ENCODE peak calls at places on chromosome 15, in six cellular contexts. Y, L, G, E, I and C are unnamed samples.

GRCh38 chr15:63506537-63507035 is 2.2 kb downstream of the USP3 start:
- DNase-seq in G (no peak), E (no peak), I (peak), Y (no peak), L (no peak), C (no peak)

GRCh38 chr15:40875996-40876740 is 2.1 kb upstream of the RHOV start:
- DNase-seq in I (peak), E (no peak), G (no peak), Y (no peak), L (no peak), C (no peak)

GRCh38 chr15:92800013-92800412 is 100.1 kb upstream of the CHD2 start:
- DNase-seq in E (no peak), G (no peak), I (no peak), L (no peak), Y (no peak), C (no peak)

GRCh38 chr15:81336568-81336967 is 12.6 kb upstream of the STARD5 start:
- DNase-seq in G (no peak), L (peak), Y (no peak), I (peak), E (no peak), C (no peak)

GRCh38 chr15:52466134-52466701 is 62.5 kb downstream of the MYO5A start:
- DNase-seq in E (no peak), G (no peak), I (no peak), Y (peak), L (no peak), C (no peak)

GRCh38 chr15:48695088-48695834 is 49.8 kb upstream of the FBN1 start:
- DNase-seq in E (no peak), Y (no peak), G (peak), L (peak), I (peak), C (peak)

GRCh38 chr15:52481915-52482314 is 46.8 kb downstream of the MYO5A start:
- DNase-seq in L (peak), I (peak), E (no peak), Y (no peak), G (peak), C (no peak)

GRCh38 chr15:96477227-96477626 is 146.7 kb downstream of the NR2F2 start:
- DNase-seq in Y (no peak), I (no peak), E (no peak), G (no peak), L (no peak), C (no peak)

GRCh38 chr15:40358492-40359353 is 704 bp downstream of the DISP2 start:
- DNase-seq in I (peak), L (no peak), E (no peak), G (no peak), Y (no peak), C (no peak)

GRCh38 chr15:47991376-47991775 is 129.4 kb upstream of the SLC24A5 start:
- DNase-seq in E (no peak), Y (no peak), I (no peak), G (peak), L (no peak), C (no peak)

GRCh38 chr15:48101376-48101961 is 19.3 kb upstream of the SLC24A5 start:
- DNase-seq in L (no peak), E (no peak), Y (no peak), I (no peak), G (no peak), C (no peak)

GRCh38 chr15:29139540-29140459 is 129.8 kb downstream of the NSMCE3 start:
- DNase-seq in G (peak), Y (peak), L (peak), I (peak), E (peak), C (peak)

GRCh38 chr15:33565099-33565498 is 254.3 kb downstream of the RYR3 start:
- DNase-seq in Y (no peak), G (no peak), I (peak), E (no peak), L (no peak), C (no peak)

GRCh38 chr15:101394654-101395053 is 94.9 kb downstream of the PCSK6 start:
- DNase-seq in I (no peak), G (no peak), E (peak), Y (no peak), L (no peak), C (no peak)

GRCh38 chr15:35842631-35843030 is 296.7 kb upstream of the DPH6 start:
- DNase-seq in Y (no peak), I (no peak), L (no peak), G (no peak), E (no peak), C (no peak)

GRCh38 chr15:29156521-29156920 is 113.1 kb downstream of the NSMCE3 start:
- DNase-seq in Y (no peak), I (no peak), G (no peak), E (no peak), L (no peak), C (no peak)

GRCh38 chr15:59283717-59284336 is 77.2 kb downstream of the LDHAL6B start:
- DNase-seq in E (no peak), Y (no peak), L (peak), I (peak), G (no peak), C (peak)

GRCh38 chr15:41024141-41024540 is 70.9 kb downstream of the CHAC1 start:
- DNase-seq in L (no peak), I (peak), E (no peak), Y (no peak), G (peak), C (no peak)

GRCh38 chr15:82086243-82086995 is 40.6 kb upstream of the MEX3B start:
- DNase-seq in I (no peak), Y (no peak), L (no peak), G (no peak), E (no peak), C (no peak)

GRCh38 chr15:64740361-64741170 is 34.8 kb downstream of the RBPMS2 start:
- DNase-seq in E (no peak), I (peak), G (peak), L (no peak), Y (no peak), C (no peak)

GRCh38 chr15:77617507-77618285 is 15.0 kb downstream of the LINGO1 start:
- DNase-seq in L (peak), Y (no peak), I (peak), G (no peak), E (no peak), C (no peak)

GRCh38 chr15:44094776-44095175 is 100.3 kb downstream of the FRMD5 start:
- DNase-seq in I (peak), G (no peak), Y (no peak), E (no peak), L (no peak), C (no peak)

GRCh38 chr15:36601497-36601932 is 22.1 kb downstream of the CDIN1 start:
- DNase-seq in G (peak), L (peak), E (no peak), Y (no peak), I (peak), C (no peak)

GRCh38 chr15:101000271-101000681 is 81.1 kb downstream of the LRRK1 start:
- DNase-seq in G (peak), E (no peak), Y (no peak), L (no peak), I (peak), C (peak)

GRCh38 chr15:40755821-40756220 is 767 bp upstream of the RMDN3 start:
- DNase-seq in I (no peak), E (no peak), G (no peak), Y (no peak), L (no peak), C (no peak)

GRCh38 chr15:71448688-71449114 is 333.4 kb downstream of the THSD4 start:
- DNase-seq in L (peak), G (peak), I (peak), E (no peak), Y (peak), C (peak)

GRCh38 chr15:79475312-79475711 is 43.2 kb downstream of the MINAR1 start:
- DNase-seq in G (peak), L (no peak), I (peak), E (no peak), Y (no peak), C (no peak)

GRCh38 chr15:31362121-31362520 is 35.5 kb downstream of the KLF13 start:
- DNase-seq in E (no peak), L (no peak), I (no peak), Y (no peak), G (no peak), C (no peak)

GRCh38 chr15:27827336-27827735 is 271.8 kb downstream of the OCA2 start:
- DNase-seq in L (no peak), G (peak), Y (no peak), I (no peak), E (no peak), C (no peak)

GRCh38 chr15:38374477-38374876 is 79.5 kb upstream of the FAM98B start:
- DNase-seq in E (no peak), I (peak), Y (no peak), G (no peak), L (no peak), C (no peak)

GRCh38 chr15:88571153-88572029 is 24.9 kb upstream of the DET1 start:
- DNase-seq in G (no peak), I (no peak), L (no peak), Y (no peak), E (no peak), C (no peak)

GRCh38 chr15:80989110-80989517 is 505 bp downstream of the MESD start:
- DNase-seq in E (no peak), G (no peak), Y (no peak), I (peak), L (peak), C (no peak)

GRCh38 chr15:94670436-94671034 is 439.2 kb downstream of the MCTP2 start:
- DNase-seq in Y (no peak), L (peak), G (peak), I (peak), E (no peak), C (peak)

GRCh38 chr15:81380203-81380602 is 6.2 kb upstream of the TMC3 start:
- DNase-seq in I (no peak), E (no peak), Y (no peak), L (no peak), G (no peak), C (no peak)

GRCh38 chr15:66269326-66270090 is 16.0 kb upstream of the MEGF11 start:
- DNase-seq in E (no peak), L (peak), Y (no peak), G (peak), I (peak), C (no peak)